ENCODE peak calls at places on chromosome 6, in nine cellular contexts. D is CD4-positive, CD25-positive, alpha-beta regulatory T cell; S is RWPE1; W is NCI-H446; V is heart left ventricle; P is NCI-H2171; K is T-helper 2 cell; J is adrenal gland; E is left cardiac atrium. Z is an unnamed sample.

GRCh38 chr6:82750570-82750969 is 315.1 kb downstream of the UBE3D start:
- DNase-seq in J (no peak), S (no peak), W (no peak), V (no peak), E (no peak), D (no peak), P (no peak), K (no peak), Z (no peak)

GRCh38 chr6:6790393-6790792 is 201.9 kb downstream of the LY86 start:
- DNase-seq in P (no peak), D (no peak), K (no peak), W (no peak), J (no peak), V (no peak), E (no peak), S (no peak), Z (no peak)

GRCh38 chr6:24673625-24674024 is 6.7 kb downstream of the ACOT13 start:
- DNase-seq in W (no peak), P (no peak), K (no peak), J (no peak), E (no peak), D (no peak), S (no peak), V (no peak), Z (no peak)

GRCh38 chr6:131867744-131868143 is 59.9 kb downstream of the ENPP1 start:
- DNase-seq in J (no peak), K (no peak), E (no peak), V (no peak), S (no peak), P (no peak), D (no peak), W (no peak), Z (no peak)

GRCh38 chr6:140485740-140486467 is 1111.5 kb upstream of the CITED2 start:
- DNase-seq in J (peak), P (no peak), S (peak), K (no peak), D (no peak), W (no peak), V (peak), E (peak), Z (peak)

GRCh38 chr6:50902260-50902659 is 83.6 kb downstream of the TFAP2B start:
- DNase-seq in P (no peak), J (no peak), D (no peak), K (no peak), E (no peak), S (no peak), W (no peak), V (no peak), Z (no peak)

GRCh38 chr6:121523628-121524027 is 88.2 kb downstream of the GJA1 start:
- DNase-seq in P (no peak), S (no peak), E (no peak), J (no peak), K (no peak), V (no peak), W (no peak), D (no peak), Z (no peak)

GRCh38 chr6:160767647-160768019 is 65.6 kb downstream of the PLG start:
- DNase-seq in K (no peak), W (no peak), V (no peak), P (no peak), E (no peak), S (no peak), D (no peak), J (no peak), Z (no peak)

GRCh38 chr6:166470863-166471410 is 88.2 kb upstream of the MPC1 start:
- DNase-seq in J (no peak), P (no peak), W (no peak), K (no peak), E (no peak), D (no peak), V (no peak), S (no peak), Z (no peak)

GRCh38 chr6:71486466-71486865 is 197.9 kb downstream of the OGFRL1 start:
- DNase-seq in D (no peak), K (no peak), S (no peak), E (no peak), P (no peak), J (no peak), W (no peak), V (no peak), Z (no peak)